ENCODE peak calls at places on chromosomes 1 and 21, in five cellular contexts. W is HepG2, U is HCT116, B is GM12878, Y is K562. M is an unnamed sample.

GRCh38 chr1:1619917-1620361 is 4.6 kb downstream of the MIB2 start:
- DNase-seq in W (peak; percentile 31), U (no peak), B (no peak), Y (peak; percentile 71), M (peak; percentile 59)

GRCh38 chr1:109214695-109215623 is 1.2 kb downstream of the SARS1 start:
- DNase-seq in W (peak; percentile 73), U (peak; percentile 82), B (peak; percentile 25), Y (peak; percentile 76), M (peak; percentile 69)

GRCh38 chr21:37071561-37072238 is 1.2 kb downstream of the PIGP start:
- DNase-seq in W (no peak), U (no peak), B (no peak), Y (peak; percentile 26), M (peak; percentile 34)

GRCh38 chr1:149917590-149918144 is at the start of gene SV2A:
- DNase-seq in W (peak; percentile 34), U (no peak), B (no peak), Y (no peak), M (peak; percentile 95)

GRCh38 chr1:230058619-230059018 is 8.4 kb upstream of the GALNT2 start:
- DNase-seq in W (no peak), U (no peak), B (no peak), Y (no peak), M (no peak)

GRCh38 chr1:27363766-27364695 is 2.7 kb downstream of the MAP3K6 start:
- DNase-seq in W (no peak), U (no peak), B (no peak), Y (no peak), M (no peak)

GRCh38 chr1:66271904-66272254 is 262.1 kb upstream of the SGIP1 start:
- DNase-seq in W (no peak), U (no peak), B (no peak), Y (no peak), M (peak; percentile 13)

GRCh38 chr21:36640260-36641244 is 58.4 kb upstream of the SIM2 start:
- DNase-seq in W (no peak), U (no peak), B (no peak), Y (no peak), M (no peak)

GRCh38 chr1:100359139-100359538 is 6.8 kb downstream of the CDC14A start:
- DNase-seq in W (no peak), U (no peak), B (no peak), Y (no peak), M (no peak)

GRCh38 chr1:50333595-50333974 is 89.7 kb downstream of the DMRTA2 start:
- DNase-seq in W (no peak), U (no peak), B (no peak), Y (peak; percentile 89), M (peak; percentile 40)

GRCh38 chr1:196466656-196467055 is 141.6 kb downstream of the KCNT2 start:
- DNase-seq in W (no peak), U (peak; percentile 4), B (no peak), Y (no peak), M (no peak)

GRCh38 chr21:44006656-44007055 is 5.5 kb upstream of the TRAPPC10 start:
- DNase-seq in W (no peak), U (no peak), B (no peak), Y (no peak), M (no peak)

GRCh38 chr1:159012495-159012894 is 2.8 kb downstream of the IFI16 start:
- DNase-seq in W (no peak), U (no peak), B (peak; percentile 58), Y (no peak), M (no peak)

GRCh38 chr1:81114191-81114590 is 686.5 kb upstream of the ADGRL2 start:
- DNase-seq in W (no peak), U (no peak), B (no peak), Y (no peak), M (no peak)

GRCh38 chr1:9852410-9853301 is 28.9 kb upstream of the CLSTN1 start:
- DNase-seq in W (no peak), U (no peak), B (no peak), Y (no peak), M (peak; percentile 68)

GRCh38 chr1:37612186-37612585 is 16.4 kb upstream of the GNL2 start:
- DNase-seq in W (no peak), U (no peak), B (no peak), Y (no peak), M (no peak)

GRCh38 chr1:40929145-40929544 is 50.4 kb upstream of the CTPS1 start:
- DNase-seq in W (no peak), U (no peak), B (no peak), Y (no peak), M (no peak)

GRCh38 chr1:36109041-36109679 is 15.9 kb downstream of the COL8A2 start:
- DNase-seq in W (no peak), U (no peak), B (no peak), Y (no peak), M (no peak)

GRCh38 chr1:56877973-56878372 is 23.4 kb downstream of the C8A start:
- DNase-seq in W (no peak), U (no peak), B (no peak), Y (no peak), M (no peak)

GRCh38 chr1:12067900-12068821 is 5.1 kb downstream of the TNFRSF8 start:
- DNase-seq in W (no peak), U (no peak), B (peak; percentile 91), Y (peak; percentile 50), M (no peak)

GRCh38 chr1:6587261-6588005 is 7.6 kb downstream of the ZBTB48 start:
- DNase-seq in W (no peak), U (no peak), B (no peak), Y (no peak), M (peak; percentile 12)

GRCh38 chr1:14740016-14740415 is 141.5 kb downstream of the KAZN start:
- DNase-seq in W (no peak), U (no peak), B (no peak), Y (no peak), M (no peak)

GRCh38 chr1:36614571-36614970 is 131.9 kb upstream of the CSF3R start:
- DNase-seq in W (no peak), U (no peak), B (no peak), Y (no peak), M (no peak)

GRCh38 chr1:75134939-75135828 is 996 bp downstream of the LHX8 start:
- DNase-seq in W (no peak), U (no peak), B (no peak), Y (no peak), M (peak; percentile 38)

GRCh38 chr1:157584503-157584902 is 13.4 kb downstream of the FCRL4 start:
- DNase-seq in W (no peak), U (no peak), B (no peak), Y (no peak), M (no peak)

DNA sequence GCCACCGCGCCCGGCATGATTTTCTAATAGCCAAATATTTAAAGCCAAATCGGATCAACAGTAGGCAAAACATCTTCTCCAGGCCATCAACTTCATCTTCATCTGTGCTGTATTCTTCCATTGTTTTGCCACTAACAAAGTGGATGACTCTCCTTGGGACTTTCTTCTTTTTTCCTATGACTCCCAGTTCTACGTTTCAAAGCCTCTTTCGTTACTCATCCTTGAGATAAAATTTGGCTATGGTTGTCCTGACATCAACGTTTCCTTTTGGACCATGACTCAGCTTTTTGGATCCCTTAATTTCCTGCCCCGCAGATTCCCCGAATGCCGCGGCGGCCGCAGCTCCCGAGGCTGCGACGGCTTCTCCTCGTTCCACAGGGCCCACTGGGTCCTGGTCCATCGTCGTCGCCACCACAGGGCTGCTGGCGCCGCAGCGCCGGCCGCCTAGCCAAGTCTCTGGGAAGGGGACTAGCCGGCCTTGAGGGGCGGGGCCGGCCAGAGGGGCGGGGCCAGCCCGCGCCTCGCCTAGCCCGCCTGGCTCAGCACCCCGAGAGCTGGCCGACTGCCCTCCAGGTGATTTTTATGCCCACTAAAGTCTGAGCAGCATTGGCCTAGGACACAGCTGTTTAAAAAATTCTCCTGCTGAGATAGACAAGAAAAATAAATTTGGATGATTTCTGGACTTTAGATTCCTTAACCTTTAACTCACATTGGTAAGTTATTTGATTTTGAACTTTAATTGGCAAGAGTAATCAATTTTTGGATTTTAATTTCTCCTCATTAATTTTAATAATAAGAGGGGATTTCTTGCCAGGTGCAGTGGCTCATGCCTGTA is 93.9 kb downstream of the ADCY10 start:
- DNase-seq in W (no peak), U (peak; percentile 41), B (no peak), Y (peak; percentile 94), M (peak; percentile 92)
- H3K9ac ChIP-seq in W (no peak overlapping the region), U (peak overlapping the region; percentile 38), B (no peak overlapping the region), Y (peak overlapping the region; percentile 90), M (peak overlapping the region; percentile 63)

GRCh38 chr1:60922304-60922703 is 160.1 kb upstream of the NFIA start:
- DNase-seq in W (no peak), U (no peak), B (no peak), Y (no peak), M (no peak)
- TF ChIP-seq ZBTB33 in W (no peak), U (no peak), B (no peak), Y (no peak), M (no peak)

GRCh38 chr1:154417338-154417608 is 12.1 kb downstream of the IL6R start:
- DNase-seq in W (no peak), U (no peak), B (no peak), Y (no peak), M (no peak)

GRCh38 chr1:154419620-154420020 is 14.5 kb downstream of the IL6R start:
- DNase-seq in W (peak; percentile 83), U (no peak), B (no peak), Y (no peak), M (no peak)

GRCh38 chr1:154418898-154419619 is 13.9 kb downstream of the IL6R start:
- DNase-seq in W (no peak), U (no peak), B (no peak), Y (no peak), M (no peak)

GRCh38 chr1:154416496-154417337 is 11.6 kb downstream of the IL6R start:
- DNase-seq in W (no peak), U (no peak), B (no peak), Y (no peak), M (no peak)

DNA sequence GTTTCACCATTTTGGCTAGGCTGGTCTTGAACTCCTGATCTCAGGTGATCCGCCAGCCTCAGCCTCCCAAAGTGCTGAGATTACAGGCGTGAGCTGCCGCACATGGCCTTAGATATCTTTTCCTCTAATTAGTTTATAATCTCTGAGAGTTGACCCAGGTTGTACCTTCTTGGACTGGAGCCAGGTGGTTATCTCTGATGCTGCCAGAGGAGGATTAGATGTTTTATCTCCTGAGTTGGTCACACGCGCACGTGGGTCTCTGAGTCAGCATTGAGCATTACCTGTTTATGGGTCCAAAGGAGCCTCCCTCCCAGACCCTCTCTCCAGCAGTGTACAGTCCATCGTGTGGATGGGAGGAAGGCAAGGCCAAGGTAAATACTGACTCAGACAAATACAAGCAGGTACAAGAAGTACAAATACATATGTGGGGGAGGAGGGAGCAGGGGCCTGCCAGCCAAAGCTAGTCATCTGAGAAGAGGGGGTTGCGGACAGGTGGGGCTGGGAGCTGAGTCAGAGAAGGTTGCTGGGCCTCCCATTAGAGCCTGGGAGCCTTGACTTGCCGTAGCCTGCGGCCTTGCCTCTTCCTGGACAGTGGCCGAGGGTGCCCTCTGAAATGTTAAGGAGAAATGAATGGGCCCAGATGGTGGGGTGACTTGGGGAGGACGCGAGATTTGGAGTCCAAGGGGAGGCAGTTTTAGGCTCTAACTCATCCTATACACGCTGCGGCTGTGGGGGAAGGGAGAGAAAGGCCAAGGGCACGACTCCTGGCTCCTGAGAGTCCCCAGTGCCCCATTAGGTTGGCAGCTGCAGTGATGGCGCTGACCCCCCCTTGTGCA is 13.1 kb downstream of the IL6R start:
- DNase-seq in W (peak; percentile 99), U (peak; percentile 95), B (no peak), Y (no peak), M (peak; percentile 49)
- H3K9ac ChIP-seq in W (peak overlapping the region; percentile 67), U (peak overlapping the region; percentile 57), B (no peak overlapping the region), Y (no peak overlapping the region), M (no peak overlapping the region)

DNA sequence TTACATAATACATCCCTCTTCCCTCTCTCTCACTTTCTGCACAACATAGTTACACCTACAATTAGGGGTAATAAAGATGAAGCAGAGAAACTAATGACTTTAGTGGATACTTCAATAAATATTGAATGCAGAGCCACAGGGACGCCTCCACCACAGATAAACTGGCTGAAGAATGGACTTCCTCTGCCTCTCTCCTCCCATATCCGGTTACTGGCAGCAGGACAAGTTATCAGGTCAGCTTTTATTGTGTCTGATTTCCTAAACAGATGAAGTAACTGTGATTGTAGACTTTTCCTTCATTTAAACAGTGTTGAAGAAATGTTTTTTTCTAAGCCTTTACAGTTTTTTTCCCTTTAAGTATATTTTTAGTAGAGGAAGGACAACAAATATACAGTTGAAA is 281.6 kb downstream of the TPR start:
- DNase-seq in W (no peak), U (no peak), B (no peak), Y (no peak), M (no peak)
- TF ChIP-seq ZBTB33 in W (no peak), U (no peak), B (no peak), Y (no peak), M (no peak)